ENCODE peak calls at places on chromosome 18, in nine cellular contexts. One of them, this sample, is unnamed. For H3K4me1, the result is how much of the 10 kb centered on the place peaks cover.

GRCh38 chr18:46196627-46197243 is 92.5 kb downstream of the HAUS1 start:
- DNase-seq in left lung: no peak
- DNase-seq in kidney: no peak
- DNase-seq in PC-9: no peak
- DNase-seq in Peyer's patch: no peak
- DNase-seq in heart left ventricle: no peak
- DNase-seq in GM23248: no peak
- DNase-seq in IMR-90: peak
- DNase-seq in neural progenitor cell: no peak
- DNase-seq in this sample: no peak

GRCh38 chr18:49691177-49691608 is 122.1 kb downstream of the ACAA2 start:
- DNase-seq in left lung: no peak
- DNase-seq in PC-9: peak
- DNase-seq in heart left ventricle: no peak
- DNase-seq in GM23248: peak
- DNase-seq in IMR-90: peak
- DNase-seq in neural progenitor cell: no peak
- DNase-seq in Peyer's patch: no peak
- DNase-seq in kidney: no peak
- DNase-seq in this sample: peak

GRCh38 chr18:58449366-58449935 is 179.4 kb downstream of the ALPK2 start:
- DNase-seq in neural progenitor cell: no peak
- DNase-seq in GM23248: peak
- DNase-seq in kidney: no peak
- DNase-seq in IMR-90: no peak
- DNase-seq in heart left ventricle: no peak
- DNase-seq in Peyer's patch: no peak
- DNase-seq in left lung: no peak
- DNase-seq in PC-9: peak
- DNase-seq in this sample: no peak

GRCh38 chr18:58161659-58162058 is 117.6 kb downstream of the NEDD4L start:
- DNase-seq in IMR-90: no peak
- DNase-seq in neural progenitor cell: peak
- DNase-seq in left lung: no peak
- DNase-seq in GM23248: no peak
- DNase-seq in PC-9: no peak
- DNase-seq in Peyer's patch: no peak
- DNase-seq in kidney: no peak
- DNase-seq in heart left ventricle: no peak
- DNase-seq in this sample: no peak

GRCh38 chr18:28039078-28039477 is 137.9 kb downstream of the CDH2 start:
- DNase-seq in heart left ventricle: no peak
- DNase-seq in IMR-90: peak
- DNase-seq in kidney: no peak
- DNase-seq in neural progenitor cell: no peak
- DNase-seq in left lung: no peak
- DNase-seq in GM23248: no peak
- DNase-seq in Peyer's patch: no peak
- DNase-seq in PC-9: no peak
- DNase-seq in this sample: no peak

GRCh38 chr18:54812885-54813284 is 15.4 kb upstream of the RAB27B start:
- DNase-seq in IMR-90: no peak
- DNase-seq in Peyer's patch: no peak
- DNase-seq in heart left ventricle: no peak
- DNase-seq in PC-9: no peak
- DNase-seq in neural progenitor cell: no peak
- DNase-seq in GM23248: no peak
- DNase-seq in left lung: no peak
- DNase-seq in kidney: no peak
- DNase-seq in this sample: no peak

GRCh38 chr18:52903858-52904257 is 563.9 kb downstream of the DCC start:
- DNase-seq in heart left ventricle: no peak
- DNase-seq in PC-9: no peak
- DNase-seq in neural progenitor cell: peak
- DNase-seq in kidney: no peak
- DNase-seq in Peyer's patch: peak
- DNase-seq in left lung: no peak
- DNase-seq in GM23248: peak
- DNase-seq in IMR-90: no peak
- DNase-seq in this sample: no peak

GRCh38 chr18:55275042-55275897 is 312.7 kb downstream of the TCF4 start:
- DNase-seq in left lung: no peak
- DNase-seq in neural progenitor cell: no peak
- DNase-seq in GM23248: peak
- DNase-seq in kidney: no peak
- DNase-seq in Peyer's patch: no peak
- DNase-seq in heart left ventricle: no peak
- DNase-seq in IMR-90: peak
- DNase-seq in PC-9: peak
- DNase-seq in this sample: no peak

GRCh38 chr18:41674466-41674865 is 280.6 kb upstream of the PIK3C3 start:
- DNase-seq in heart left ventricle: no peak
- DNase-seq in Peyer's patch: no peak
- DNase-seq in GM23248: no peak
- DNase-seq in IMR-90: no peak
- DNase-seq in kidney: no peak
- DNase-seq in PC-9: no peak
- DNase-seq in left lung: no peak
- DNase-seq in neural progenitor cell: no peak
- DNase-seq in this sample: no peak

GRCh38 chr18:10519999-10520935 is 5.6 kb upstream of the NAPG start:
- DNase-seq in Peyer's patch: peak
- DNase-seq in left lung: peak
- DNase-seq in kidney: peak
- DNase-seq in GM23248: peak
- DNase-seq in neural progenitor cell: peak
- DNase-seq in heart left ventricle: peak
- DNase-seq in PC-9: peak
- DNase-seq in IMR-90: peak
- DNase-seq in this sample: peak

GRCh38 chr18:65750421-65751144 is at the start of gene CDH7:
- DNase-seq in neural progenitor cell: peak
- DNase-seq in left lung: peak
- DNase-seq in PC-9: peak
- DNase-seq in Peyer's patch: no peak
- DNase-seq in GM23248: no peak
- DNase-seq in IMR-90: no peak
- DNase-seq in kidney: peak
- DNase-seq in heart left ventricle: no peak
- DNase-seq in this sample: no peak

GRCh38 chr18:65938592-65939372 is 188.0 kb downstream of the CDH7 start:
- DNase-seq in left lung: no peak
- DNase-seq in heart left ventricle: no peak
- DNase-seq in kidney: no peak
- DNase-seq in PC-9: peak
- DNase-seq in GM23248: peak
- DNase-seq in neural progenitor cell: peak
- DNase-seq in IMR-90: no peak
- DNase-seq in Peyer's patch: no peak
- DNase-seq in this sample: peak

GRCh38 chr18:48216639-48217280 is 192.4 kb downstream of the ZBTB7C start:
- DNase-seq in Peyer's patch: no peak
- DNase-seq in IMR-90: no peak
- DNase-seq in PC-9: no peak
- DNase-seq in left lung: no peak
- DNase-seq in GM23248: no peak
- DNase-seq in neural progenitor cell: no peak
- DNase-seq in heart left ventricle: no peak
- DNase-seq in kidney: no peak
- DNase-seq in this sample: no peak

DNA sequence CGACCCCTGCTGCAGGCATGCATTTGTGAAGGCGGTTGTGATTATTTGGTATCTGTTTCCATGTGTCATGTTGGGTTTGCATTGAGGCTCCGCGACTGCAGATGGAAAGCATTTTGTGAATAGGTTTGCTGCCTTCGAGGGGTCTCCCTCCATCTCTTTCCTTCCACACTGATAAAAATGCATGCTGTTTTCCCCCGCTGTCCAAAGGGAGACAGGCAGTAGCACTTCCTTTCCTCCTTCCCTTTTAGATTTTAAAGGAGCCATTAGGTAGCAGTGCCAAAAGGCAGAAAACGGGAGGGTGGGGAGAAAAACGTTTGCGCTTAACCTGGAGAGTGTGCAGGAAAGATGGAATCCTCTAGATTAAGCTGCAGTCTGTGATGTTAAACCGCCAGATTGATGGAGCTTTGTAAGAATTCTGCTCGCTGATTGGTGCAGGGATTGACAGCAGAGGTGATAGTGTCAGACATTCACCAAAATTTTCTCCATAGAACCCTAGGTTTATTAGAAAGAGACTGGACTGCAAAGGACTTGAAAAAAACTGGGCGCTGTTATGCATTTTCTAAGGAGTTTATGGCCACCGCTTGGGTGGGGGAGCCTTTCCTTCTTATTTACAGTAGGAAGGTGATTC is 653 bp downstream of the MAPRE2 start:
- DNase-seq in heart left ventricle: no peak
- DNase-seq in Peyer's patch: no peak
- DNase-seq in left lung: no peak
- DNase-seq in GM23248: peak
- DNase-seq in IMR-90: no peak
- DNase-seq in PC-9: no peak
- DNase-seq in neural progenitor cell: peak
- DNase-seq in kidney: no peak
- DNase-seq in this sample: no peak
- H3K4me1 ChIP-seq in heart left ventricle: half or more
- H3K4me1 ChIP-seq in Peyer's patch: under half
- H3K4me1 ChIP-seq in left lung: under half
- H3K4me1 ChIP-seq in GM23248: under half
- H3K4me1 ChIP-seq in IMR-90: under half
- H3K4me1 ChIP-seq in PC-9: under half
- H3K4me1 ChIP-seq in neural progenitor cell: under half
- H3K4me1 ChIP-seq in kidney: under half
- H3K4me1 ChIP-seq in this sample: under half

GRCh38 chr18:45049548-45050307 is 369.0 kb downstream of the SETBP1 start:
- DNase-seq in heart left ventricle: no peak
- DNase-seq in IMR-90: no peak
- DNase-seq in neural progenitor cell: no peak
- DNase-seq in GM23248: peak
- DNase-seq in kidney: no peak
- DNase-seq in left lung: no peak
- DNase-seq in Peyer's patch: no peak
- DNase-seq in PC-9: no peak
- DNase-seq in this sample: no peak

GRCh38 chr18:45046961-45047360 is 366.3 kb downstream of the SETBP1 start:
- DNase-seq in IMR-90: no peak
- DNase-seq in Peyer's patch: no peak
- DNase-seq in left lung: no peak
- DNase-seq in PC-9: no peak
- DNase-seq in GM23248: no peak
- DNase-seq in heart left ventricle: no peak
- DNase-seq in kidney: no peak
- DNase-seq in neural progenitor cell: no peak
- DNase-seq in this sample: no peak

GRCh38 chr18:45046226-45046625 is 365.5 kb downstream of the SETBP1 start:
- DNase-seq in neural progenitor cell: no peak
- DNase-seq in PC-9: no peak
- DNase-seq in IMR-90: no peak
- DNase-seq in left lung: no peak
- DNase-seq in heart left ventricle: no peak
- DNase-seq in kidney: no peak
- DNase-seq in Peyer's patch: peak
- DNase-seq in GM23248: no peak
- DNase-seq in this sample: no peak

GRCh38 chr18:45054595-45054994 is 373.9 kb downstream of the SETBP1 start:
- DNase-seq in PC-9: no peak
- DNase-seq in kidney: no peak
- DNase-seq in left lung: no peak
- DNase-seq in GM23248: no peak
- DNase-seq in heart left ventricle: no peak
- DNase-seq in neural progenitor cell: no peak
- DNase-seq in Peyer's patch: peak
- DNase-seq in IMR-90: no peak
- DNase-seq in this sample: no peak

GRCh38 chr18:45050712-45051639 is 370.3 kb downstream of the SETBP1 start:
- DNase-seq in Peyer's patch: no peak
- DNase-seq in left lung: no peak
- DNase-seq in IMR-90: peak
- DNase-seq in PC-9: no peak
- DNase-seq in GM23248: peak
- DNase-seq in heart left ventricle: no peak
- DNase-seq in kidney: no peak
- DNase-seq in neural progenitor cell: no peak
- DNase-seq in this sample: peak
- H3K27ac ChIP-seq in Peyer's patch: no peak
- H3K27ac ChIP-seq in left lung: peak
- H3K27ac ChIP-seq in IMR-90: peak
- H3K27ac ChIP-seq in PC-9: no peak
- H3K27ac ChIP-seq in GM23248: peak
- H3K27ac ChIP-seq in heart left ventricle: no peak
- H3K27ac ChIP-seq in kidney: peak
- H3K27ac ChIP-seq in neural progenitor cell: no peak
- H3K27ac ChIP-seq in this sample: no peak

DNA sequence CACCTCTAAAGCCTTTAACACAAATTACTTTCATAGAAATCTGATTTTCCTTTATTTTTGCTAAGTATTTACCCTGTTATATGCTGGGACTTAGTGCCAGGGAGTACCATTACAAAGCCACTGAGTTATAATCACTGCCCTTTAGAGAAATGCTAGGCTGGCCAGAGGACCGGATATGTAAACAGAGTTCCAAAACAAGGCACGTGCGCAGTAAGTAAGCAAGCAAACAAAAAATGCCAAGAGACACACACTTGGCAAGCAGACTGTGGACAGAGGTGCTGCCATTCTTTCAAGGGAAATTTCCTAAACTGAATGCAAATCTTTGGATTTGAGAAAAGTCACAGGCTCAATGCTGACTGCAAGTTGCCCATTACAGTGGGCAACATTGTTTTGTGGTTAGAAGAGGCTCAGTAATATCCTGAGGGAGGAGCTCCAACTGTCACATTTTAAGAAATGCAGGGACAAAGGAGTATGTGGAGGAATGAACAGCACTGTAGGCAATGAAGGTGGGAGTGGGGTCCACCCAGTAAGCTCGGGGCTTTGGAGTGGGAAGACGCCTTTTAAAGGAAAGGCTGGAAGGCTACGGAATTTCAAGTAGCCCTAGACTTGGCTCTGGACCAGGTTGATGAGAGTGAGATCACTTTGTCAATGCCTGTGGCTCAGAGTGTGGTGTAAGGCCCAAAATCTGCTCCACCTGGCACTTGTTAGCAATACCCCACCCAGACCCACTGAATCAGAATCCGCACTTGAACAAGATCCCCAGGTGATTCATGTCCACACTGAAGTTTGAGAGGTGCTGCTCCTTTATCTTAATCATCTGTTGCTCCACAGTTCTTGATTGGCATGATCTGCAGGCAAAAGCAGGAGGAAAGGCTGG is 2.1 kb upstream of the PARD6G start:
- DNase-seq in left lung: no peak
- DNase-seq in IMR-90: peak
- DNase-seq in PC-9: no peak
- DNase-seq in GM23248: peak
- DNase-seq in Peyer's patch: no peak
- DNase-seq in heart left ventricle: no peak
- DNase-seq in neural progenitor cell: no peak
- DNase-seq in kidney: no peak
- DNase-seq in this sample: peak
- H3K4me1 ChIP-seq in left lung: under half
- H3K4me1 ChIP-seq in IMR-90: under half
- H3K4me1 ChIP-seq in PC-9: under half
- H3K4me1 ChIP-seq in GM23248: under half
- H3K4me1 ChIP-seq in Peyer's patch: under half
- H3K4me1 ChIP-seq in heart left ventricle: under half
- H3K4me1 ChIP-seq in neural progenitor cell: under half
- H3K4me1 ChIP-seq in kidney: under half
- H3K4me1 ChIP-seq in this sample: under half

GRCh38 chr18:24763765-24764548 is 303.5 kb downstream of the HRH4 start:
- DNase-seq in left lung: no peak
- DNase-seq in GM23248: peak
- DNase-seq in neural progenitor cell: no peak
- DNase-seq in kidney: no peak
- DNase-seq in IMR-90: peak
- DNase-seq in Peyer's patch: no peak
- DNase-seq in PC-9: no peak
- DNase-seq in heart left ventricle: peak
- DNase-seq in this sample: no peak
- H3K27ac ChIP-seq in left lung: no peak
- H3K27ac ChIP-seq in GM23248: peak
- H3K27ac ChIP-seq in neural progenitor cell: no peak
- H3K27ac ChIP-seq in kidney: no peak
- H3K27ac ChIP-seq in IMR-90: peak
- H3K27ac ChIP-seq in Peyer's patch: no peak
- H3K27ac ChIP-seq in PC-9: no peak
- H3K27ac ChIP-seq in heart left ventricle: peak
- H3K27ac ChIP-seq in this sample: no peak